ENCODE peak calls at places on chromosomes 7 and 10, in five cellular contexts. H is NB4; N is stimulated activated CD4-positive, alpha-beta T cell treated with anti-CD3 and anti-CD28 coated beads, Interleukin-1b, Interleukin-23, amount 100 ng/mL, for 24 hours; E is RPMI7951; Z is hepatic stellate cell. A is an unnamed sample.

GRCh38 chr7:2109251-2109935 is 123.4 kb downstream of the MAD1L1 start:
- DNase-seq in H (no peak), N (no peak), E (no peak), Z (no peak), A (no peak)

GRCh38 chr7:108299251-108300014 is 156.8 kb downstream of the NRCAM start:
- DNase-seq in H (no peak), N (no peak), E (peak; percentile 16), Z (no peak), A (no peak)

GRCh38 chr10:117221156-117221711 is 19.7 kb upstream of the SLC18A2 start:
- DNase-seq in H (peak; percentile 24), N (no peak), E (peak; percentile 23), Z (no peak), A (no peak)

GRCh38 chr10:4704034-4704545 is 121.9 kb upstream of the AKR1E2 start:
- DNase-seq in H (no peak), N (no peak), E (peak; percentile 100), Z (peak; percentile 37), A (peak; percentile 69)

GRCh38 chr7:36589391-36589790 is 134.9 kb downstream of the AOAH start:
- DNase-seq in H (no peak), N (no peak), E (no peak), Z (no peak), A (no peak)

GRCh38 chr7:117219485-117219884 is 103.4 kb downstream of the WNT2 start:
- DNase-seq in H (peak; percentile 27), N (no peak), E (peak; percentile 70), Z (no peak), A (no peak)

GRCh38 chr7:24948739-24949138 is 31.2 kb downstream of the OSBPL3 start:
- DNase-seq in H (peak; percentile 47), N (no peak), E (peak; percentile 44), Z (no peak), A (no peak)

GRCh38 chr10:51800725-51801455 is 101.5 kb upstream of the CSTF2T start:
- DNase-seq in H (no peak), N (no peak), E (no peak), Z (no peak), A (no peak)

GRCh38 chr7:17275749-17276671 is 22.4 kb upstream of the AHR start:
- DNase-seq in H (no peak), N (no peak), E (peak; percentile 76), Z (peak; percentile 48), A (peak; percentile 85)

GRCh38 chr10:72779874-72780273 is 87.9 kb downstream of the MCU start:
- DNase-seq in H (no peak), N (no peak), E (no peak), Z (no peak), A (no peak)

GRCh38 chr10:124354411-124355382 is 64.0 kb downstream of the OAT start:
- DNase-seq in H (peak; percentile 92), N (no peak), E (peak; percentile 97), Z (peak; percentile 70), A (peak; percentile 69)

GRCh38 chr7:836429-836828 is 4.2 kb downstream of the SUN1 start:
- DNase-seq in H (peak; percentile 47), N (no peak), E (peak; percentile 30), Z (peak; percentile 72), A (no peak)

GRCh38 chr10:132858121-132859081 is 72.5 kb upstream of the NKX6-2 start:
- DNase-seq in H (no peak), N (no peak), E (no peak), Z (no peak), A (no peak)

GRCh38 chr10:16890691-16891090 is 73.5 kb upstream of the RSU1 start:
- DNase-seq in H (no peak), N (no peak), E (no peak), Z (no peak), A (no peak)

GRCh38 chr10:78215645-78216044 is 182.0 kb downstream of the RPS24 start:
- DNase-seq in H (peak; percentile 61), N (no peak), E (peak; percentile 80), Z (peak; percentile 43), A (no peak)

GRCh38 chr7:49774459-49775064 is 1.1 kb downstream of the VWC2 start:
- DNase-seq in H (no peak), N (no peak), E (no peak), Z (no peak), A (no peak)

GRCh38 chr10:113047963-113048781 is 98.1 kb downstream of the TCF7L2 start:
- DNase-seq in H (no peak), N (no peak), E (no peak), Z (no peak), A (no peak)

GRCh38 chr7:914521-915194 is 38.3 kb downstream of the GET4 start:
- DNase-seq in H (no peak), N (no peak), E (no peak), Z (no peak), A (no peak)

GRCh38 chr7:115097175-115097671 is 175.3 kb downstream of the MDFIC start:
- DNase-seq in H (no peak), N (no peak), E (peak; percentile 83), Z (no peak), A (no peak)

GRCh38 chr10:72171175-72171630 is 44.6 kb upstream of the ANAPC16 start:
- DNase-seq in H (peak; percentile 9), N (no peak), E (peak; percentile 96), Z (peak; percentile 26), A (peak; percentile 29)

GRCh38 chr10:14481014-14481413 is 150.3 kb upstream of the FRMD4A start:
- DNase-seq in H (no peak), N (no peak), E (no peak), Z (no peak), A (no peak)

GRCh38 chr10:6130851-6131470 is 42.1 kb downstream of the RBM17 start:
- DNase-seq in H (no peak), N (no peak), E (no peak), Z (no peak), A (no peak)

GRCh38 chr10:91672021-91672608 is 39.2 kb upstream of the PPP1R3C start:
- DNase-seq in H (peak; percentile 8), N (no peak), E (peak; percentile 91), Z (peak; percentile 45), A (peak; percentile 72)

GRCh38 chr10:110619514-110619913 is 24.6 kb upstream of the RBM20 start:
- DNase-seq in H (no peak), N (no peak), E (no peak), Z (no peak), A (no peak)

GRCh38 chr10:78993523-78993922 is 75.2 kb upstream of the ZMIZ1 start:
- DNase-seq in H (no peak), N (no peak), E (no peak), Z (no peak), A (no peak)

GRCh38 chr10:76553700-76554470 is 1083.7 kb downstream of the KCNMA1 start:
- DNase-seq in H (no peak), N (no peak), E (no peak), Z (no peak), A (no peak)